ENCODE peak calls at places on chromosomes 13 and 19, in six cellular contexts. One of them, this sample, is unnamed.

GRCh38 chr19:55683449-55684261 is 8.6 kb downstream of the EPN1 start:
- DNase-seq in NCI-H1092: no peak
- DNase-seq in stomach: peak; percentile 86
- DNase-seq in AG09309: no peak
- DNase-seq in cardiac fibroblast: no peak
- DNase-seq in EH: no peak
- DNase-seq in this sample: no peak

GRCh38 chr13:114311387-114311786 is 2.9 kb upstream of the CHAMP1 start:
- DNase-seq in EH: no peak
- DNase-seq in NCI-H1092: no peak
- DNase-seq in cardiac fibroblast: no peak
- DNase-seq in AG09309: no peak
- DNase-seq in stomach: no peak
- DNase-seq in this sample: no peak

GRCh38 chr19:55549500-55550320 is 4.4 kb upstream of the SBK3 start:
- DNase-seq in stomach: peak; percentile 35
- DNase-seq in cardiac fibroblast: peak; percentile 82
- DNase-seq in NCI-H1092: no peak
- DNase-seq in AG09309: peak; percentile 81
- DNase-seq in EH: peak; percentile 96
- DNase-seq in this sample: peak; percentile 86

GRCh38 chr19:11848594-11849263 is at the start of gene ZNF439:
- DNase-seq in EH: peak; percentile 91
- DNase-seq in AG09309: peak; percentile 27
- DNase-seq in NCI-H1092: peak; percentile 80
- DNase-seq in stomach: peak; percentile 91
- DNase-seq in cardiac fibroblast: peak; percentile 75
- DNase-seq in this sample: peak; percentile 37

GRCh38 chr13:57858376-57858775 is 226.8 kb downstream of the PCDH17 start:
- DNase-seq in stomach: no peak
- DNase-seq in NCI-H1092: no peak
- DNase-seq in AG09309: no peak
- DNase-seq in cardiac fibroblast: no peak
- DNase-seq in EH: no peak
- DNase-seq in this sample: no peak

GRCh38 chr19:33389574-33390119 is 16.1 kb downstream of the CEBPG start:
- DNase-seq in AG09309: no peak
- DNase-seq in NCI-H1092: no peak
- DNase-seq in cardiac fibroblast: no peak
- DNase-seq in stomach: no peak
- DNase-seq in EH: no peak
- DNase-seq in this sample: no peak

GRCh38 chr19:45499196-45500180 is 1.2 kb downstream of the PPM1N start:
- DNase-seq in stomach: no peak
- DNase-seq in NCI-H1092: no peak
- DNase-seq in AG09309: no peak
- DNase-seq in EH: peak; percentile 56
- DNase-seq in cardiac fibroblast: peak; percentile 53
- DNase-seq in this sample: no peak

GRCh38 chr13:35700661-35701060 is 224.2 kb upstream of the MAB21L1 start:
- DNase-seq in stomach: no peak
- DNase-seq in EH: peak; percentile 97
- DNase-seq in AG09309: peak; percentile 58
- DNase-seq in NCI-H1092: no peak
- DNase-seq in cardiac fibroblast: no peak
- DNase-seq in this sample: no peak

GRCh38 chr13:112819816-112820215 is 130.0 kb downstream of the ATP11A start:
- DNase-seq in cardiac fibroblast: no peak
- DNase-seq in EH: no peak
- DNase-seq in stomach: peak; percentile 24
- DNase-seq in NCI-H1092: no peak
- DNase-seq in AG09309: no peak
- DNase-seq in this sample: no peak

GRCh38 chr13:27375686-27376326 is 48.6 kb upstream of the GTF3A start:
- DNase-seq in NCI-H1092: peak; percentile 49
- DNase-seq in cardiac fibroblast: peak; percentile 82
- DNase-seq in stomach: peak; percentile 70
- DNase-seq in AG09309: no peak
- DNase-seq in EH: peak; percentile 76
- DNase-seq in this sample: peak; percentile 27

GRCh38 chr13:80337706-80338105 is 3.2 kb downstream of the SPRY2 start:
- DNase-seq in AG09309: no peak
- DNase-seq in cardiac fibroblast: peak; percentile 46
- DNase-seq in NCI-H1092: no peak
- DNase-seq in stomach: no peak
- DNase-seq in EH: peak; percentile 23
- DNase-seq in this sample: no peak